ENCODE peak calls at places on chromosomes 13 and 19, in nine cellular contexts. W is AG04450; Q is GM12878; M is neuronal stem cell; D is Panc1; C is body of pancreas; P is CD8-positive, alpha-beta T cell; S is keratinocyte; A is tibial nerve. N is an unnamed sample.

GRCh38 chr13:20182231-20182846 is 10.4 kb downstream of the GJB2 start:
- DNase-seq in W (peak; percentile 67), A (peak; percentile 33), P (peak; percentile 42), S (no peak), C (peak; percentile 63), Q (peak; percentile 35), M (peak; percentile 74), D (peak; percentile 50), N (no peak)

GRCh38 chr13:114082849-114083645 is 49.4 kb downstream of the RASA3 start:
- DNase-seq in Q (no peak), S (no peak), C (no peak), P (no peak), W (no peak), A (no peak), M (no peak), D (no peak), N (no peak)

GRCh38 chr13:55654243-55654642 is 1486.5 kb upstream of the PRR20A start:
- DNase-seq in W (no peak), M (no peak), D (no peak), A (no peak), P (no peak), S (no peak), C (no peak), Q (no peak), N (no peak)

GRCh38 chr13:113489549-113490495 is 689 bp downstream of the DCUN1D2 start:
- DNase-seq in D (no peak), Q (no peak), S (no peak), M (peak; percentile 17), C (no peak), W (no peak), A (no peak), P (no peak), N (no peak)

GRCh38 chr19:17846146-17846545 is 1.6 kb downstream of the JAK3 start:
- DNase-seq in Q (peak; percentile 19), S (no peak), D (no peak), M (no peak), P (peak; percentile 53), W (no peak), A (no peak), C (no peak), N (no peak)

GRCh38 chr13:75357576-75358295 is 124.2 kb downstream of the TBC1D4 start:
- DNase-seq in P (peak; percentile 66), C (peak; percentile 18), Q (no peak), M (peak; percentile 20), S (no peak), W (no peak), D (no peak), A (no peak), N (no peak)

GRCh38 chr19:11203194-11204075 is 6.1 kb upstream of the KANK2 start:
- DNase-seq in C (peak; percentile 61), M (peak; percentile 53), S (no peak), A (peak; percentile 76), P (no peak), D (no peak), W (peak; percentile 30), Q (no peak), N (peak; percentile 77)

GRCh38 chr13:30690282-30691188 is 44.8 kb upstream of the ALOX5AP start:
- DNase-seq in C (peak; percentile 65), A (peak; percentile 77), W (peak; percentile 99), S (peak; percentile 32), Q (no peak), P (peak; percentile 27), M (no peak), D (no peak), N (peak; percentile 72)

GRCh38 chr19:52599241-52599640 is 29.2 kb downstream of the ZNF701 start:
- DNase-seq in D (no peak), W (no peak), A (no peak), C (no peak), P (no peak), S (no peak), M (no peak), Q (no peak), N (no peak)

GRCh38 chr13:110162053-110162452 is 144.9 kb downstream of the COL4A1 start:
- DNase-seq in D (no peak), P (no peak), A (no peak), C (no peak), Q (no peak), M (no peak), S (no peak), W (no peak), N (no peak)

GRCh38 chr19:41430907-41431306 is 3.7 kb upstream of the B3GNT8 start:
- DNase-seq in P (no peak), D (no peak), S (no peak), Q (no peak), M (no peak), W (no peak), A (no peak), C (no peak), N (no peak)
- H3K27ac ChIP-seq in P (no peak overlapping the region), D (no peak overlapping the region), S (no peak overlapping the region), Q (no peak overlapping the region), M (no peak overlapping the region), W (no peak overlapping the region), A (no peak overlapping the region), C (no peak overlapping the region), N (peak overlapping the region; percentile 83)

GRCh38 chr13:28583661-28584091 is 75.3 kb upstream of the POMP start:
- DNase-seq in D (no peak), Q (no peak), W (no peak), P (no peak), M (no peak), C (no peak), A (no peak), S (no peak), N (no peak)

GRCh38 chr13:28585557-28585956 is 73.4 kb upstream of the POMP start:
- DNase-seq in S (no peak), C (no peak), Q (no peak), M (no peak), D (no peak), W (no peak), P (no peak), A (no peak), N (no peak)

GRCh38 chr13:28582892-28583240 is 76.1 kb upstream of the POMP start:
- DNase-seq in D (no peak), M (no peak), Q (no peak), C (no peak), S (no peak), W (no peak), P (no peak), A (no peak), N (no peak)

GRCh38 chr13:28586585-28587540 is 72.1 kb upstream of the POMP start:
- DNase-seq in A (no peak), C (no peak), W (no peak), P (no peak), Q (no peak), M (no peak), S (no peak), D (no peak), N (no peak)

GRCh38 chr13:28584873-28585317 is 74.0 kb upstream of the POMP start:
- DNase-seq in Q (no peak), W (peak; percentile 13), S (no peak), A (no peak), C (no peak), P (no peak), D (no peak), M (no peak), N (no peak)
- H3K27ac ChIP-seq in Q (no peak overlapping the region), W (peak overlapping the region; percentile 79), S (no peak overlapping the region), A (no peak overlapping the region), C (no peak overlapping the region), P (no peak overlapping the region), D (no peak overlapping the region), M (no peak overlapping the region), N (no peak overlapping the region)

GRCh38 chr19:5624154-5624663 is 1.3 kb downstream of the SAFB start:
- DNase-seq in S (no peak), A (peak; percentile 29), P (peak; percentile 41), Q (no peak), M (no peak), C (peak; percentile 61), D (no peak), W (no peak), N (peak; percentile 71)
- H3K27ac ChIP-seq in S (peak overlapping the region; percentile 87), A (peak overlapping the region; percentile 97), P (peak overlapping the region; percentile 90), Q (peak overlapping the region; percentile 89), M (no peak overlapping the region), C (peak overlapping the region; percentile 96), D (peak overlapping the region; percentile 93), W (peak overlapping the region; percentile 83), N (peak overlapping the region; percentile 89)

GRCh38 chr13:95050800-95051620 is 250.2 kb downstream of the ABCC4 start:
- DNase-seq in Q (no peak), C (no peak), M (no peak), D (no peak), P (no peak), A (no peak), S (no peak), W (no peak), N (no peak)

GRCh38 chr13:95059306-95059705 is 241.9 kb downstream of the ABCC4 start:
- DNase-seq in S (no peak), C (no peak), M (no peak), Q (no peak), D (no peak), W (no peak), P (no peak), A (no peak), N (no peak)

GRCh38 chr13:95058680-95059079 is 242.6 kb downstream of the ABCC4 start:
- DNase-seq in M (no peak), S (no peak), W (no peak), P (no peak), A (no peak), D (no peak), Q (no peak), C (no peak), N (no peak)

GRCh38 chr13:95060120-95060519 is 241.1 kb downstream of the ABCC4 start:
- DNase-seq in A (no peak), C (no peak), P (no peak), D (no peak), S (no peak), Q (no peak), W (no peak), M (no peak), N (no peak)

GRCh38 chr13:95056266-95056665 is 245.0 kb downstream of the ABCC4 start:
- DNase-seq in S (no peak), D (no peak), P (no peak), Q (no peak), A (no peak), M (peak; percentile 74), W (no peak), C (no peak), N (no peak)
- H3K27ac ChIP-seq in S (no peak overlapping the region), D (no peak overlapping the region), P (no peak overlapping the region), Q (no peak overlapping the region), A (no peak overlapping the region), M (peak overlapping the region; percentile 99), W (no peak overlapping the region), C (no peak overlapping the region), N (no peak overlapping the region)